ENCODE peak calls at places on chromosome 1, in five cellular contexts. S, T, K, Y and G are unnamed samples.
A peak's percentile ranks its signal among the peaks of the same experiment; 100 is the strongest.

GRCh38 chr1:228012555-228012954 is 5.8 kb downstream of the WNT3A start:
- DNase-seq in K (peak; percentile 72), Y (no peak), T (no peak), S (no peak), G (no peak)

GRCh38 chr1:110990541-110990940 is 26.8 kb upstream of the LRIF1 start:
- DNase-seq in S (no peak), T (no peak), Y (no peak), K (no peak), G (no peak)

GRCh38 chr1:224177356-224177999 is 5.6 kb upstream of the DEGS1 start:
- DNase-seq in T (no peak), K (peak; percentile 53), Y (no peak), S (no peak), G (no peak)

GRCh38 chr1:213014642-213015041 is 1.0 kb downstream of the ANGEL2 start:
- DNase-seq in K (no peak), S (no peak), T (no peak), Y (peak; percentile 68), G (no peak)

GRCh38 chr1:240092301-240093119 is 827 bp downstream of the FMN2 start:
- DNase-seq in T (peak; percentile 9), K (no peak), Y (no peak), S (no peak), G (no peak)

GRCh38 chr1:9442266-9442846 is 96.9 kb upstream of the SLC25A33 start:
- DNase-seq in Y (no peak), K (no peak), S (no peak), T (no peak), G (no peak)

GRCh38 chr1:112410704-112411103 is 14.7 kb downstream of the CTTNBP2NL start:
- DNase-seq in S (no peak), K (no peak), Y (no peak), T (no peak), G (no peak)

GRCh38 chr1:42925132-42925769 is 33.4 kb downstream of the SLC2A1 start:
- DNase-seq in T (no peak), K (no peak), Y (no peak), S (no peak), G (no peak)

DNA sequence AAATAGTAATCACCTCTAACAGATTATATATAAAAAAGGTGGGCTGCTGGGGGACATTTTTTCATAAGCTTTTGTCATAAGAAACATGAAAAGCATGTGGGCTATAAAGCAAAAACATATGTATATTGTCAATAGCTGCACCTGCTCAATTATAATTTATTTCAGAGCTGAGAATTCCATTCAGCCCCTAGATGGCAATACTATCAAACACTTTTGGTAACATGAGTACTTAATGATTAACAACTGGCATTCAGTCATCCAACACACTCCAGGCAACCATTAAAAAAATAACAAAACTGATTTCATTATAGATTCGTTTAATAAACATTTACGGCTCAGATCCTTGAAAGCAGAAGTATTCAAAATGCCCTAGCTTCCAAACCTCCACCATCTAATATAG is 115.1 kb downstream of the KCTD3 start:
- DNase-seq in Y (no peak), K (no peak), T (no peak), S (no peak), G (no peak)
- TF ChIP-seq CTCF in Y (no peak), K (no peak), T (no peak), S (peak; percentile 28), G (no peak)

GRCh38 chr1:36150296-36151132 is 1.2 kb upstream of the TRAPPC3 start:
- DNase-seq in T (peak; percentile 94), K (peak; percentile 98), Y (peak; percentile 92), S (peak; percentile 83), G (peak; percentile 75)

GRCh38 chr1:36151133-36151844 is 2.0 kb upstream of the TRAPPC3 start:
- DNase-seq in S (no peak), K (no peak), T (no peak), Y (no peak), G (no peak)

GRCh38 chr1:36149237-36149972 is at the start of gene TRAPPC3:
- DNase-seq in K (peak; percentile 100), T (peak; percentile 100), S (peak; percentile 100), Y (peak; percentile 99), G (peak; percentile 99)

GRCh38 chr1:36149973-36150295 is 648 bp upstream of the TRAPPC3 start:
- DNase-seq in K (peak; percentile 85), S (no peak), T (no peak), Y (no peak), G (no peak)

DNA sequence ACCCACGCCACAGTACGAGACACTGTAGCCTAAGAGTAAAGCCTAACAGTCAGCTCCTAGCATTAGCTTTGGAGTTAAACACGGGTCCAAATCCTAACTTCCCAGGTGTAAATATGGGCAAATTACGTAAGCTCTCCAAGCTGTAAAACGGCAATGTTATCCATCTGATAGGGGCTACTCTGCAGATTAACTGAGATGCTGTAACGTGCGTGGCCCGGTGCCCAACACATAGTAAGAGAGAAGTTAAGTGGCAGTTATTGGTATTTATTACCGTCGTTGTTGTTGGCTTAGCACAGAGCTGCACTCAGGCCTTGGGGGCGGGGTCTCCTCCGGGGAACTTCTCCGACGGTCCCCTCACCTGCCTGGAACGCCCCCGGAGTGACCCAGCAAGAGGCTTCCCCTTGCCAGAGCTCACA is 457 bp downstream of the TRAPPC3 start:
- DNase-seq in T (no peak), K (no peak), S (no peak), Y (no peak), G (no peak)
- TF ChIP-seq POLR2A in T (no peak), K (no peak), S (no peak), Y (no peak), G (no peak)

DNA sequence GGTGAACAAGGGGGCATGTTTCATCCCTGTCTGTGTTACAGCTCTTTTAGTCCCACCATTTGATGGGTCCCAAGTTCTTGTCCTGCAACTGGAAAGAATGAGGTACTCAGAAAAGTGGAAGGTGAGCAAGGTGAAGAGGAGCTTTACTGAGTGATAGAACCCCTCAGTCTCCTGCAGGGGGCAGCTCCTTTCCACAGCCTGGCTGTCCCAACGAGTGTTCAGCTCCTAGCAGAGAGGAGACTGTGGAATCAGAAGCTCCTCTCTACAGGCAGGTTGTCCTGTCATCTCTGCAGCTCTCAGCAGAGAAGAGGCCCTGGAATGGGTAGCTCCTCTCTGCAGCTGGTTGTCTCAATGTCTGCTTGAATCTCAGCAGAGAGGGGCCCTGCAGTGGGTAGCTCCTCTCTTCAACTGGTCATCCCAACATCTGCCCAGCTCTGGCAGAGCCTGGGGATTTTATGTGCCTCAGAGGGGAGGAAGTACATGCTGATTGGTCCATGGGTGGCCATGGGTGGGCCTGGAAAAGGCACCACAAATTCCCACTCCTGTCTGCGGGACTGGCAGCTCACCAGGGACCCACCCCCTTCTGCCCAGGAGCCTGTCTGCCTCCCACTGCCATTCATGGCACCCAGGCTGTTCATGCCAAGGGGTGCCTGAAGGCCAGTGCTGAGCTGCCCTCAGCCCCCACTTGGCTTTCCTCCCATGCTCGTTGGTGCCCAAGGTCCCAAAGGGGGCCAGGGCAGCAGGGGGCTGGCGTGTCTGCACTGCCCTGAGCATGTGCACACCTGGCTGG is 25.7 kb downstream of the LDLRAD1 start:
- DNase-seq in Y (no peak), T (no peak), S (no peak), K (no peak), G (no peak)
- TF ChIP-seq CTCF in Y (no peak), T (peak; percentile 10), S (peak; percentile 11), K (no peak), G (peak; percentile 30)

GRCh38 chr1:6599141-6599975 is 3.3 kb downstream of the KLHL21 start:
- DNase-seq in T (peak; percentile 49), S (peak; percentile 79), Y (peak; percentile 87), K (peak; percentile 87), G (no peak)
- TF ChIP-seq POLR2A in T (no peak), S (no peak), Y (no peak), K (no peak), G (peak; percentile 29)

GRCh38 chr1:150514913-150515327 is 632 bp upstream of the FALEC start:
- DNase-seq in S (peak; percentile 19), T (no peak), Y (no peak), K (no peak), G (no peak)
- TF ChIP-seq CTCF in S (no peak), T (no peak), Y (no peak), K (no peak), G (no peak)

DNA sequence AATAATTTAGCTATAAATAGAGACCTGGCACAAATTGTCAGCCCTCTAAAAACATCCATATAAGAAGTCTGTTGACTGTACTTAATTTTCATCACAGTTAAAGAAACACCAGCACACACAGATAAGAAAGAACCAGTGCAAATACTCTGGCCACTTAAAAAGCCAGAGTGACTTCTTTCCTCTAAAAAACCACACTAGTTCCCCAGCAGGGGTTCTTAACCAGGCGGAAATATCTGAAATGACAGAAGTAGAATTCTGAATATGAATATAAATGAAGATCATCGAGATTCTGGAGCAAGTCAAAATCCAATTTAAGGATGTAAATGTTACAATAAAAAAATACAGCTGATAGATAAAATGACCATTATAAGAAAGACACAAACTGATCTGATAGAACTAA is 870.6 kb upstream of the ADGRL4 start:
- DNase-seq in S (no peak), Y (no peak), T (no peak), K (no peak), G (no peak)
- TF ChIP-seq POLR2A in S (no peak), Y (no peak), T (no peak), K (no peak), G (no peak)